ENCODE peak calls at places on chromosomes 2 and 18, in eight cellular contexts. C is brain microvascular endothelial cell, I is A549, K is uterus, G is HFFc6, H is OCI-LY7, V is HCT116, L is sigmoid colon. P is an unnamed sample.
A peak's percentile ranks its signal among the peaks of the same experiment; 100 is the strongest.

GRCh38 chr2:178397002-178397605 is 53.9 kb downstream of the PRKRA start:
- DNase-seq in C (peak; percentile 36), I (peak; percentile 15), K (no peak), G (peak; percentile 49), H (peak; percentile 63), V (peak; percentile 33), L (no peak), P (no peak)

GRCh38 chr18:47701133-47701532 is 229.3 kb downstream of the SMAD2 start:
- DNase-seq in C (no peak), I (no peak), K (no peak), G (no peak), H (no peak), V (no peak), L (no peak), P (no peak)

GRCh38 chr2:128178650-128179460 is 87.9 kb downstream of the UGGT1 start:
- DNase-seq in C (peak; percentile 54), I (peak; percentile 28), K (peak; percentile 31), G (peak; percentile 75), H (peak; percentile 42), V (peak; percentile 10), L (peak; percentile 80), P (peak; percentile 17)

GRCh38 chr2:165594935-165595255 is 125.4 kb downstream of the CSRNP3 start:
- DNase-seq in C (no peak), I (no peak), K (no peak), G (no peak), H (peak; percentile 72), V (no peak), L (no peak), P (no peak)

GRCh38 chr18:68638613-68639012 is 76.3 kb downstream of the TMX3 start:
- DNase-seq in C (no peak), I (no peak), K (no peak), G (no peak), H (no peak), V (no peak), L (no peak), P (no peak)

GRCh38 chr2:183037281-183037659 is 987 bp downstream of the NCKAP1 start:
- DNase-seq in C (no peak), I (no peak), K (no peak), G (peak; percentile 18), H (no peak), V (peak; percentile 31), L (no peak), P (no peak)

GRCh38 chr2:9909106-9909505 is 42.4 kb upstream of the GRHL1 start:
- DNase-seq in C (no peak), I (no peak), K (no peak), G (no peak), H (no peak), V (no peak), L (no peak), P (no peak)

GRCh38 chr2:60838481-60838880 is 42.9 kb upstream of the REL start:
- DNase-seq in C (no peak), I (no peak), K (no peak), G (no peak), H (no peak), V (no peak), L (no peak), P (no peak)

GRCh38 chr2:16633632-16634430 is 31.8 kb downstream of the CYRIA start:
- DNase-seq in C (peak; percentile 81), I (no peak), K (no peak), G (no peak), H (no peak), V (no peak), L (no peak), P (no peak)

GRCh38 chr2:200752332-200752731 is 59.4 kb upstream of the BZW1 start:
- DNase-seq in C (no peak), I (no peak), K (no peak), G (no peak), H (no peak), V (no peak), L (no peak), P (no peak)

GRCh38 chr2:1658394-1659151 is 85.7 kb downstream of the PXDN start:
- DNase-seq in C (no peak), I (no peak), K (no peak), G (no peak), H (no peak), V (no peak), L (peak; percentile 60), P (no peak)

GRCh38 chr2:70958759-70959158 is 19.7 kb upstream of the ANKRD53 start:
- DNase-seq in C (no peak), I (no peak), K (no peak), G (no peak), H (no peak), V (no peak), L (no peak), P (no peak)

GRCh38 chr2:9364373-9364772 is 59.0 kb downstream of the ITGB1BP1 start:
- DNase-seq in C (no peak), I (no peak), K (no peak), G (no peak), H (no peak), V (no peak), L (no peak), P (no peak)

GRCh38 chr18:22207022-22207758 is 37.8 kb downstream of the GATA6 start:
- DNase-seq in C (no peak), I (no peak), K (peak; percentile 58), G (no peak), H (no peak), V (no peak), L (no peak), P (no peak)

DNA sequence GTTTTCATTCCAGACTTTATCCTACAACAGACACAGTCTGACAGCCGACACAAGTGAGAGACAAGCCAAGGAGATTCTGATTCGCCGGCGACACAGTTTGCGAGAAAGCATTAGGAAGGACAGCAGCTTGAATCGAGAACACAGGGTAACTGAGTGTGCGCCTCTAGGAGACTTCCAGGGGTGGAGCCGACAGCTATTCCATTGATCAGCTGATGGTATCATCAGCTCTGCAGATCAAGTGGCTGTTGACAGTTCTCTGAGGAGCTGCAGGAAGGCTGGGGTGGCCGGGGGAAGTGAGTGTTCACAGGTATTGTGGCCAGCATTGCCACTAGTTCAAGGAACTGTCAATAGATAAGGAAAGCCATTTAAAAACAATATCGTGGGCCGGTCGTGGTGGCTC is 57.3 kb upstream of the TMEM182 start:
- DNase-seq in C (no peak), I (no peak), K (no peak), G (no peak), H (no peak), V (no peak), L (no peak), P (no peak)
- TF ChIP-seq CTCF in C (no peak), I (no peak), K (no peak), G (no peak), H (no peak), V (no peak), L (no peak), P (no peak)

DNA sequence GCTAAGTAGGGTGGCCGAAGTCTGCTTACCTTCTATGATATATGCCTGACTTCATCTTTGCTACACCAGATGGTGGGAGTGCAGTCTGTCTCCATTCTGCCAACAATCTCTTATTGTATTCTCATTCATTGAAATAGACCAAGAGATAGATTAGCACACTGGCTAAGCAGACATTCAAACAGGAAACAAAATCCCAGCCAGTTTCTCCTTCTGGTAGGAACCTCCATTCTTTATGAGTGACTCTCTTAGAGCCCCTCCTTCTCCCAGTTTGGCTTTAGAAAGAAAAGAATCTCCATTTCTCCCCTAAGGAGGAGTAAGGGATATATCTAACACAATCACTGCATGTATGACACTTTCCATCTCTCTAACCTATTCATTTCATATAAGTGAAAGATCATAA is 118.9 kb upstream of the COL5A2 start:
- DNase-seq in C (no peak), I (no peak), K (no peak), G (no peak), H (no peak), V (no peak), L (no peak), P (no peak)
- TF ChIP-seq CTCF in C (no peak), I (no peak), K (no peak), G (no peak), H (no peak), V (no peak), L (no peak), P (no peak)

GRCh38 chr2:121599963-121600651 is 49.2 kb downstream of the CLASP1 start:
- DNase-seq in C (no peak), I (no peak), K (no peak), G (no peak), H (no peak), V (no peak), L (no peak), P (no peak)

GRCh38 chr2:121591199-121591598 is 58.1 kb downstream of the CLASP1 start:
- DNase-seq in C (no peak), I (no peak), K (no peak), G (no peak), H (no peak), V (no peak), L (no peak), P (no peak)

GRCh38 chr2:121595012-121595891 is 54.0 kb downstream of the CLASP1 start:
- DNase-seq in C (no peak), I (no peak), K (no peak), G (no peak), H (no peak), V (no peak), L (no peak), P (no peak)

GRCh38 chr2:121598087-121598486 is 51.2 kb downstream of the CLASP1 start:
- DNase-seq in C (no peak), I (no peak), K (no peak), G (no peak), H (no peak), V (no peak), L (no peak), P (no peak)

DNA sequence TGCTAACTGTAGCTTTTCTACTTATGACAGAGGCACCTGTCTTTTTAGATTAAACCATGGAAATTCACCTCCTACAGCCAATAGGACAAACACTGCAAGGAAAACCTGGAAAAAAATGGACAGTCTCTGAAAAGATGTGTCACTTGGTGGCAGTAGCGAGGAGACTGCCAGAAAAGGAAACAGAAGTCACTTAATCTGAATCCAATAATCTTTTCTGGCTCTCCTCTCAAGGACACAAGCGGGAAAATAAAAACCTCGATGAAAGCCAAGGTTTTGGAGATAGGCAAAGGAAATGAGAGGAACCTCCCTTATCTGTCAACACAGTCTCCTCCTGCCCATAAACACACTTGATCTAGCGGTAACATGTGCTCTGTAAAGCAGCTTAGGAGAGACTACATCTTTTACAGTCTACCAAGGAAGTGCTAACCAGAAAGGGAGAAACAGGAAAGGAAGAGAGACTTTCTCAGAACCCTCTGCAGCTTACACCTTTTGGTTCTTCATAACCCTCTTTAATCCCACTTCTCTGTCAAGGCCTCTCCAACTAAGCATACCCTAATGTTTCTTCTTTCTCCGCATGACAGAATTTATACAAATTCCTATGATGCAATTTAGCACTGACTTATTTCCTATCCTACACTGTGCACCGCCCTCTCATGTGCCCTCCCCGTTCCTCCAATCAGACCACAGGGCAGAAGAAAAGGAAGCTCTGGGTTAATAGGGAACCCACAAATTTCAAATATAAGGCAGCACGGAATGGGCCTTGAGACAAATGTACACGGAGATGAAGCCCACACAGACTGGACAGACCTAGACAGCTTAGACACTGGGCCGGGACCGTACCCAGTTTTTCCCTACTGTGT is 52.8 kb downstream of the CLASP1 start:
- DNase-seq in C (peak; percentile 43), I (peak; percentile 18), K (no peak), G (peak; percentile 63), H (peak; percentile 80), V (peak; percentile 33), L (no peak), P (no peak)
- TF ChIP-seq CTCF in C (peak; percentile 60), I (peak; percentile 63), K (no peak), G (peak; percentile 72), H (peak; percentile 84), V (peak; percentile 61), L (no peak), P (peak; percentile 44)

DNA sequence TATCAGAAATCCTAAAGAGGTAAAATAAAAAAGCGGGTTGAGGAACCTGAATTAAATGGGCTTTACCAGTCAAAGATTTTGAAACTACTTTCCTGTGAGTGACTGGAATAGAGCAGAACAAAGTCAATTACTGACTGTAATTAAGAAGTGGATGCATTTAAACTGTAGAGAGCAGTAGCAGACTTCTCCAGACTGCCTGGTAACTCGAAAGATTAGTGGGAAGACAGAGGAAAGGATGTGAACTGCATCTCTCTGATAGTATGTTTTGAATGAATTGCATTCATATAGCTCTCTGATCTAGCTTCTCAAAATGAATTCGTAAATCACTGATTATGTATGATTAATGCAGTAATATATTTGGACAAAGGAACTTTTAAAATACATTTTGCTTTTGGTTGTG is 303.9 kb downstream of the ARHGAP15 start:
- DNase-seq in C (no peak), I (no peak), K (no peak), G (peak; percentile 33), H (no peak), V (no peak), L (no peak), P (no peak)
- TF ChIP-seq CTCF in C (no peak), I (no peak), K (peak; percentile 25), G (peak; percentile 38), H (no peak), V (peak; percentile 19), L (no peak), P (no peak)